ENCODE peak calls at places on chromosomes 3 and 15, in eight cellular contexts. T, K, B, R, P, V, E and S are unnamed samples.
A peak's percentile ranks its signal among the peaks of the same experiment; 100 is the strongest.

GRCh38 chr3:36817806-36818205 is 53.5 kb upstream of the DCLK3 start:
- DNase-seq in T (no peak), K (no peak), P (no peak), E (no peak), V (no peak), B (no peak), R (no peak), S (no peak)

GRCh38 chr3:124407260-124407659 is 323.0 kb upstream of the UMPS start:
- DNase-seq in R (no peak), B (no peak), T (no peak), K (no peak), E (no peak), V (no peak), P (no peak), S (no peak)

GRCh38 chr15:62600376-62600775 is 435.3 kb upstream of the C2CD4B start:
- DNase-seq in K (no peak), B (no peak), V (no peak), T (no peak), E (no peak), R (no peak), P (no peak), S (no peak)

GRCh38 chr15:25693321-25694237 is 169.5 kb downstream of the ATP10A start:
- DNase-seq in B (peak; percentile 65), E (no peak), P (peak; percentile 64), R (peak; percentile 24), T (no peak), K (no peak), V (peak; percentile 21), S (no peak)

GRCh38 chr15:90860942-90861675 is 7.3 kb upstream of the FURIN start:
- DNase-seq in V (peak; percentile 92), R (no peak), T (no peak), K (no peak), P (no peak), B (no peak), E (no peak), S (no peak)

GRCh38 chr15:50304856-50305255 is 39.3 kb upstream of the HDC start:
- DNase-seq in P (no peak), V (no peak), K (no peak), E (no peak), R (no peak), B (no peak), T (no peak), S (no peak)

GRCh38 chr3:178703268-178703975 is 167.2 kb downstream of the KCNMB2 start:
- DNase-seq in R (no peak), K (no peak), E (no peak), V (no peak), B (no peak), P (no peak), T (no peak), S (no peak)

GRCh38 chr3:77772459-77772858 is 732.6 kb downstream of the ROBO2 start:
- DNase-seq in R (no peak), T (no peak), B (no peak), P (no peak), K (no peak), V (no peak), E (no peak), S (no peak)

GRCh38 chr3:170178631-170179030 is 2.9 kb downstream of the PHC3 start:
- DNase-seq in T (no peak), V (no peak), B (no peak), P (no peak), E (no peak), K (no peak), R (no peak), S (peak; percentile 36)

GRCh38 chr3:170180107-170180951 is 1.2 kb downstream of the PHC3 start:
- DNase-seq in T (no peak), K (peak; percentile 38), V (no peak), E (peak; percentile 45), P (no peak), B (no peak), R (no peak), S (no peak)

GRCh38 chr3:170179444-170179843 is 2.1 kb downstream of the PHC3 start:
- DNase-seq in B (no peak), T (no peak), P (no peak), R (no peak), E (no peak), K (no peak), V (no peak), S (no peak)

DNA sequence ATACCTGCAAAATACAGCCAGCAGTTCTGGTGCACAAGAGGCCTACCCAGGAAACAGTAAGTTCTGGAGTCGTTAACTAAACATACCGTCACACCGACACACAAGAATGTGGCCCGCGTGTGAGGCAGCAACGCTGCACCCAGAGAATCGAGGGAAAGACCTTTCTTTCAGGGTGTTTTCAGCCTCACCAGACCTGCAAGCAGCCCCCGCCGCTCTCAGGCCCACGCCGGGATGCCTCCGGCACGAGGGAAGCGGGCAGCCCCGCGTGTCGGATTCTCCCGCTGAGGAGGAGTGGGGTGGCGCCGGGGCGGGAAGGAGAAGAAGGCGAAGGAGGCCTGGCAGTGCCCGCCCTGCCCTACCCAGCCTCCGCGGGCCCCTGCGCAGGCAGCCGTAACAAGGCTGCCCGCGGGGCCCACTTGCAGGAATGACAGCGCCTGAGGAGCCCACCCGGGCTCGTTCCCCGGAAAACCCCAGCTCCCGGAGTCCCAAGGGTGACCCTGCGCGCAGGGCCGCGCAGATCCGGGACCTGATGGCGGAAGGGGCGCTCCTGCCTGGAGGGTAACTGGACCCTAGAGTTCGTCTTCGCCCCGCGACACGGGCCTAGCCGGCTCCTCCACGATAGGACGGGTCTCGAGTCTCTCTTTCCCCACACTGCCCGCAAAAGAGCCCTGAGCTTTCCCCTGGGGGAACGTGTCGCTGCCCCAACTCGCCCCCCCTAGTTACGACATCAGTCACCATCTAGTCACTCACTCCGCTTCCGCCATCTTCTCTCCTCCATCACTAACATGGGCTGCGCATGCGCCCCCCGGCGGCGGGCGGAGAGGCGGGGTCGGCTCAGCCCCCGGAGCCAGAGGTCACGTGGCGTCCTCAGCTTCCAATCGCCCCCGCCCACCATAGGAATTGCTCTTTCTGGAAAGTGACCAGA is at the start of gene PHC3:
- DNase-seq in R (peak; percentile 91), T (peak; percentile 98), K (peak; percentile 92), V (peak; percentile 93), B (peak; percentile 96), P (peak; percentile 95), E (peak; percentile 94), S (peak; percentile 89)
- TF ChIP-seq POLR2A in R (peak; percentile 87), T (peak; percentile 17), K (no peak), V (peak; percentile 85), B (peak; percentile 74), P (peak; percentile 16), E (peak; percentile 61), S (peak; percentile 90)

DNA sequence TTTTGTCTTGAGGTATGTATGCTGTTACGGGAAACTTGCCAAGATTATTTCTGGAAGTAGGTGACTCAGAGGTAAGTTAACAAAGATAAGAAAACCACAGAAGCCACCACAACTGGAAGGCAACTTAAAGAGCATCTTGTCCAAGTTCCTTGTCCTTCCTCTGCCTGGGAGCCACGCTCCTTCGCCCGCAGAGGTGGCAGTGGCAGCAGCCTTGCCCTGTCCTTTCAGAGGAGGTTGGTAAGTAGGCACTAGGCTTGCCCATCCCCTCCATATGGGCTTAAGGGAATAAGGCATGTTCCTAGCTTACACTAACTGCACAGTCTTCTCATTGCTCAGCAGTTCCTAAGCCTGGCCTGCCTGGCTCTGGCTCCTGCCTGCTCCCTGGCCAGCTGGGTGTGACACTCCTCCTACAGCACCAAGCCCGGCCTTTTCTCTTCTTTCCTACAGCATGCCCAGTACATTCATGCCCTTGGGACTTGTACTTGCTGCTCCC is 48.0 kb upstream of the RAB6B start:
- DNase-seq in E (no peak), P (peak; percentile 37), K (peak; percentile 50), V (peak; percentile 63), B (peak; percentile 56), R (no peak), T (no peak), S (no peak)
- TF ChIP-seq POLR2A in E (no peak), P (no peak), K (no peak), V (no peak), B (no peak), R (no peak), T (no peak), S (no peak)

GRCh38 chr3:4464579-4464978 is 2.5 kb downstream of the SUMF1 start:
- DNase-seq in E (no peak), V (no peak), B (no peak), R (no peak), T (no peak), K (no peak), P (no peak), S (no peak)

GRCh38 chr3:4471907-4472306 is 4.8 kb upstream of the SUMF1 start:
- DNase-seq in T (no peak), B (no peak), R (no peak), K (no peak), V (no peak), E (peak; percentile 15), P (no peak), S (no peak)

GRCh38 chr3:4462641-4463040 is 4.4 kb downstream of the SUMF1 start:
- DNase-seq in R (no peak), B (no peak), V (no peak), P (no peak), T (no peak), K (no peak), E (no peak), S (no peak)

GRCh38 chr3:4467522-4467867 is 426 bp upstream of the SUMF1 start:
- DNase-seq in R (no peak), B (no peak), V (no peak), T (no peak), P (no peak), K (no peak), E (no peak), S (no peak)

DNA sequence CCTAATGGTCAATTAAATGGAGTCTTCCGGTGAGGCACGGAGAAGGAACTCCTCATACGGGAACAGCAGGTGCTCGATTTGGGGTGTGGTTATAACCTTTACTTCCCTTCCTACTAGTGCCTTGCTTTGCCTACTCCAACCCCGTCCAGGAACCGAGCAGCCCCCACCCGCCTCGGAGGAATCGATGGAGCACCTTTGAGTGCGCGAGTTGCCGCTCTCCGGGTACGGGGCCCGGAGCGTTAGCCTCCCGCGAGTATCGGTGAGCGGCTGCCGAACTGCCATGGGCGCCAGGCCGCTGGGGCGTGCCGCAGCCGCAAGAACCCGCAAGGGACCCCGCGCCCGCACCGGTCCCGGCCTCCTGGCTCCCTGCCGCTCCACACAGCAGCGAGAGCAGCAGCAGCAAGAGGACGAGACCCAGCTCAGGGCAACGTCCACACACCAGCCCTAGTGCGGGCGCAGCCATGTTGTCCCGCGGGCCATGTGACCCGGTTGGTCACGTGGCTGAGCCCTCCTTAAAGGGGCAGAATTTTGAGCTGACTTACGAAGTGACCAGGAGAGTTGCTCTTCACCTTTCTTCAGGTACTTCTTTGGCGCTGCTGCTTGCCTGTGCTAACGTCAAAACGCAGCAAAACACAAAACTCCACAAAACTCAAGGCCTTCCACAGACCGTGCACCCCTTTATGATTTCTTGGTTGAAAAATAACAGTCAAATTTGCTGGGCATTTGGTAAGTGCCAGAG is at the start of gene SUMF1:
- DNase-seq in E (peak; percentile 80), R (peak; percentile 78), P (peak; percentile 92), T (no peak), V (peak; percentile 85), B (peak; percentile 89), K (peak; percentile 83), S (peak; percentile 83)
- TF ChIP-seq POLR2A in E (peak; percentile 66), R (peak; percentile 56), P (no peak), T (no peak), V (peak; percentile 88), B (no peak), K (no peak), S (peak; percentile 90)

GRCh38 chr3:170728181-170728580 is 141.8 kb downstream of the RPL22L1 start:
- DNase-seq in T (no peak), V (no peak), R (no peak), E (no peak), P (no peak), B (no peak), K (no peak), S (no peak)

GRCh38 chr3:170727754-170728153 is 141.9 kb upstream of the SLC7A14 start:
- DNase-seq in K (no peak), V (no peak), E (no peak), R (no peak), B (no peak), P (no peak), T (no peak), S (no peak)

GRCh38 chr3:170725285-170725731 is 139.4 kb upstream of the SLC7A14 start:
- DNase-seq in B (no peak), R (no peak), K (no peak), V (no peak), T (no peak), P (peak; percentile 34), E (no peak), S (no peak)

GRCh38 chr3:170724599-170724998 is 138.7 kb upstream of the SLC7A14 start:
- DNase-seq in K (no peak), P (peak; percentile 44), T (no peak), E (no peak), R (peak; percentile 53), V (no peak), B (peak; percentile 70), S (no peak)

GRCh38 chr3:170726976-170727661 is 141.2 kb upstream of the SLC7A14 start:
- DNase-seq in V (peak; percentile 42), P (no peak), K (no peak), T (no peak), B (no peak), R (no peak), E (peak; percentile 23), S (no peak)
- TF ChIP-seq POLR2A in V (no peak), P (no peak), K (no peak), T (no peak), B (no peak), R (no peak), E (no peak), S (no peak)